ENCODE peak calls at places on chromosomes 13 and 19, in nine cellular contexts. One of them, this sample, is unnamed. For H3K36me3 and H3K4me1, the result is how much of the 10 kb centered on the place peaks cover.

GRCh38 chr19:38932425-38933179 is 1.9 kb downstream of the MRPS12 start:
- DNase-seq in tibial nerve: no peak
- DNase-seq in naive thymus-derived CD4-positive, alpha-beta T cell: peak
- DNase-seq in ascending aorta: no peak
- DNase-seq in upper lobe of left lung: peak
- DNase-seq in CD8-positive, alpha-beta T cell: no peak
- DNase-seq in HepG2: peak
- DNase-seq in cardiac muscle cell: peak
- DNase-seq in mucosa of descending colon: peak
- DNase-seq in this sample: no peak

GRCh38 chr13:36840718-36841250 is 21.8 kb downstream of the RFXAP start:
- DNase-seq in cardiac muscle cell: no peak
- DNase-seq in HepG2: no peak
- DNase-seq in naive thymus-derived CD4-positive, alpha-beta T cell: no peak
- DNase-seq in upper lobe of left lung: no peak
- DNase-seq in tibial nerve: no peak
- DNase-seq in mucosa of descending colon: no peak
- DNase-seq in CD8-positive, alpha-beta T cell: no peak
- DNase-seq in ascending aorta: no peak
- DNase-seq in this sample: no peak

GRCh38 chr13:42762917-42763316 is 18.5 kb upstream of the FAM216B start:
- DNase-seq in cardiac muscle cell: peak
- DNase-seq in tibial nerve: no peak
- DNase-seq in CD8-positive, alpha-beta T cell: no peak
- DNase-seq in HepG2: no peak
- DNase-seq in ascending aorta: no peak
- DNase-seq in mucosa of descending colon: no peak
- DNase-seq in naive thymus-derived CD4-positive, alpha-beta T cell: no peak
- DNase-seq in upper lobe of left lung: no peak
- DNase-seq in this sample: no peak

GRCh38 chr13:106318941-106319411 is 216.5 kb downstream of the EFNB2 start:
- DNase-seq in CD8-positive, alpha-beta T cell: no peak
- DNase-seq in cardiac muscle cell: peak
- DNase-seq in mucosa of descending colon: no peak
- DNase-seq in naive thymus-derived CD4-positive, alpha-beta T cell: no peak
- DNase-seq in ascending aorta: no peak
- DNase-seq in tibial nerve: no peak
- DNase-seq in HepG2: no peak
- DNase-seq in upper lobe of left lung: no peak
- DNase-seq in this sample: no peak

GRCh38 chr13:31433201-31433600 is 233.4 kb downstream of the B3GLCT start:
- DNase-seq in cardiac muscle cell: no peak
- DNase-seq in ascending aorta: no peak
- DNase-seq in CD8-positive, alpha-beta T cell: no peak
- DNase-seq in mucosa of descending colon: no peak
- DNase-seq in upper lobe of left lung: no peak
- DNase-seq in HepG2: no peak
- DNase-seq in tibial nerve: no peak
- DNase-seq in naive thymus-derived CD4-positive, alpha-beta T cell: no peak
- DNase-seq in this sample: no peak

GRCh38 chr19:9128171-9128570 is 1.4 kb upstream of the OR7G3 start:
- DNase-seq in CD8-positive, alpha-beta T cell: no peak
- DNase-seq in cardiac muscle cell: peak
- DNase-seq in ascending aorta: no peak
- DNase-seq in tibial nerve: no peak
- DNase-seq in naive thymus-derived CD4-positive, alpha-beta T cell: no peak
- DNase-seq in mucosa of descending colon: no peak
- DNase-seq in upper lobe of left lung: no peak
- DNase-seq in HepG2: no peak
- DNase-seq in this sample: no peak

GRCh38 chr13:102003848-102004570 is 397.8 kb downstream of the FGF14 start:
- DNase-seq in CD8-positive, alpha-beta T cell: no peak
- DNase-seq in HepG2: no peak
- DNase-seq in mucosa of descending colon: no peak
- DNase-seq in ascending aorta: no peak
- DNase-seq in naive thymus-derived CD4-positive, alpha-beta T cell: no peak
- DNase-seq in cardiac muscle cell: no peak
- DNase-seq in upper lobe of left lung: no peak
- DNase-seq in tibial nerve: no peak
- DNase-seq in this sample: no peak

GRCh38 chr13:77980592-77980991 is 62.0 kb upstream of the EDNRB start:
- DNase-seq in mucosa of descending colon: no peak
- DNase-seq in CD8-positive, alpha-beta T cell: no peak
- DNase-seq in HepG2: no peak
- DNase-seq in upper lobe of left lung: no peak
- DNase-seq in naive thymus-derived CD4-positive, alpha-beta T cell: no peak
- DNase-seq in tibial nerve: no peak
- DNase-seq in cardiac muscle cell: peak
- DNase-seq in ascending aorta: no peak
- DNase-seq in this sample: no peak

GRCh38 chr19:50723069-50723468 is at the start of gene CLEC11A:
- DNase-seq in tibial nerve: no peak
- DNase-seq in CD8-positive, alpha-beta T cell: no peak
- DNase-seq in naive thymus-derived CD4-positive, alpha-beta T cell: no peak
- DNase-seq in HepG2: no peak
- DNase-seq in ascending aorta: no peak
- DNase-seq in cardiac muscle cell: peak
- DNase-seq in upper lobe of left lung: peak
- DNase-seq in mucosa of descending colon: peak
- DNase-seq in this sample: no peak

GRCh38 chr19:19997656-19998268 is 41.5 kb downstream of the ZNF682 start:
- DNase-seq in upper lobe of left lung: no peak
- DNase-seq in naive thymus-derived CD4-positive, alpha-beta T cell: no peak
- DNase-seq in tibial nerve: no peak
- DNase-seq in ascending aorta: no peak
- DNase-seq in cardiac muscle cell: no peak
- DNase-seq in HepG2: no peak
- DNase-seq in CD8-positive, alpha-beta T cell: no peak
- DNase-seq in mucosa of descending colon: peak
- DNase-seq in this sample: no peak

GRCh38 chr13:48727252-48728011 is 73.7 kb downstream of the CYSLTR2 start:
- DNase-seq in cardiac muscle cell: peak
- DNase-seq in CD8-positive, alpha-beta T cell: no peak
- DNase-seq in tibial nerve: no peak
- DNase-seq in HepG2: no peak
- DNase-seq in ascending aorta: no peak
- DNase-seq in naive thymus-derived CD4-positive, alpha-beta T cell: no peak
- DNase-seq in upper lobe of left lung: no peak
- DNase-seq in mucosa of descending colon: no peak
- DNase-seq in this sample: no peak

GRCh38 chr19:37979547-37980082 is 72.6 kb downstream of the SIPA1L3 start:
- DNase-seq in naive thymus-derived CD4-positive, alpha-beta T cell: no peak
- DNase-seq in upper lobe of left lung: peak
- DNase-seq in HepG2: peak
- DNase-seq in cardiac muscle cell: no peak
- DNase-seq in CD8-positive, alpha-beta T cell: no peak
- DNase-seq in ascending aorta: no peak
- DNase-seq in mucosa of descending colon: peak
- DNase-seq in tibial nerve: no peak
- DNase-seq in this sample: no peak

GRCh38 chr13:41720839-41721561 is 239.9 kb downstream of the VWA8 start:
- DNase-seq in HepG2: no peak
- DNase-seq in cardiac muscle cell: no peak
- DNase-seq in upper lobe of left lung: no peak
- DNase-seq in ascending aorta: no peak
- DNase-seq in naive thymus-derived CD4-positive, alpha-beta T cell: no peak
- DNase-seq in tibial nerve: no peak
- DNase-seq in mucosa of descending colon: no peak
- DNase-seq in CD8-positive, alpha-beta T cell: no peak
- DNase-seq in this sample: no peak

GRCh38 chr19:27744926-27745844 is 1467.8 kb downstream of the UQCRFS1 start:
- DNase-seq in ascending aorta: peak
- DNase-seq in naive thymus-derived CD4-positive, alpha-beta T cell: no peak
- DNase-seq in CD8-positive, alpha-beta T cell: no peak
- DNase-seq in cardiac muscle cell: no peak
- DNase-seq in HepG2: no peak
- DNase-seq in upper lobe of left lung: no peak
- DNase-seq in tibial nerve: no peak
- DNase-seq in mucosa of descending colon: no peak
- DNase-seq in this sample: peak

GRCh38 chr19:6837525-6837924 is 49.9 kb upstream of the ADGRE1 start:
- DNase-seq in mucosa of descending colon: no peak
- DNase-seq in CD8-positive, alpha-beta T cell: no peak
- DNase-seq in HepG2: no peak
- DNase-seq in naive thymus-derived CD4-positive, alpha-beta T cell: no peak
- DNase-seq in cardiac muscle cell: no peak
- DNase-seq in upper lobe of left lung: no peak
- DNase-seq in ascending aorta: no peak
- DNase-seq in tibial nerve: no peak
- DNase-seq in this sample: no peak
- H3K36me3 ChIP-seq in mucosa of descending colon: under half
- H3K36me3 ChIP-seq in CD8-positive, alpha-beta T cell: under half
- H3K36me3 ChIP-seq in HepG2: under half
- H3K36me3 ChIP-seq in naive thymus-derived CD4-positive, alpha-beta T cell: under half
- H3K36me3 ChIP-seq in cardiac muscle cell: under half
- H3K36me3 ChIP-seq in upper lobe of left lung: under half
- H3K36me3 ChIP-seq in ascending aorta: under half
- H3K36me3 ChIP-seq in tibial nerve: under half
- H3K36me3 ChIP-seq in this sample: under half

DNA sequence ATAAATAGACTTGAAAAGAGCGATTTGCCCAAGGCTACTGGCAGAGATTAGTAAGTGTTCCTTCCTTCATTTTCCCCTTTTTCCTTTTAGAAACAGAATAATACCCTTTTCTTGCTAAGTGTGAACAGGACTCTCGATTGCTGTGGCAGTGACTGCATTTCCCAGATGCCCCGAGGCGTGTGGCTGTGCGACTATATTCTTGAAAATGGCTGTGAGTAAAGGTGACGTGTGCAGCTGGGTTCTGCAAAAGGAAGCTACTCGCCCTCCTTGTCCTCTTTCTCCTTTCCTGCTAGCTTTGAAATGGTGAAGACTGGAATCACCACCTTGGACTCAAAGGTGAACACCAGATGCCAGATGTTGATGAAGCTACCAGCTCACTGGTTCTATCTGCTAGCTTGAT is 121.4 kb downstream of the MIPEP start:
- DNase-seq in upper lobe of left lung: no peak
- DNase-seq in cardiac muscle cell: no peak
- DNase-seq in HepG2: no peak
- DNase-seq in tibial nerve: no peak
- DNase-seq in CD8-positive, alpha-beta T cell: no peak
- DNase-seq in naive thymus-derived CD4-positive, alpha-beta T cell: no peak
- DNase-seq in mucosa of descending colon: no peak
- DNase-seq in ascending aorta: no peak
- DNase-seq in this sample: no peak
- H3K4me3 ChIP-seq in upper lobe of left lung: no peak
- H3K4me3 ChIP-seq in cardiac muscle cell: no peak
- H3K4me3 ChIP-seq in HepG2: no peak
- H3K4me3 ChIP-seq in tibial nerve: no peak
- H3K4me3 ChIP-seq in CD8-positive, alpha-beta T cell: no peak
- H3K4me3 ChIP-seq in naive thymus-derived CD4-positive, alpha-beta T cell: no peak
- H3K4me3 ChIP-seq in mucosa of descending colon: no peak
- H3K4me3 ChIP-seq in ascending aorta: no peak
- H3K4me3 ChIP-seq in this sample: no peak

DNA sequence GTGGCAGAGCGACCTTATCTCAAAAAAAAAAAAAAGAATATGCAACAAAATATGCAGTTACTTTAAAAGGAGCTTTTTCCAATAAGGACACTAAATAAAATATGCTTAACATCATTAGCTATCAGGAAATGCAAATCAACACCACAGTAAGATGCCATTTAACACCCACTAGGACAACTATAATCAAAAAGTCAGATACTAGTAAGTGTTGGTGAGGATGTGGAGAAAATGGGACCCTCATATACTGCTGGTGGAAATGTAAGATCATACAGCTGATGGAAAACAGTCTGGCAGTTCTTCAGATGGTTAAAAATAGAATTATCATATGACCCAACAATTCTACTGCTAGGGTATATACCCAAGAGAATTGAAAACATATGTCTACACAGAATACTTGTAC is 24.5 kb upstream of the AKT2 start:
- DNase-seq in naive thymus-derived CD4-positive, alpha-beta T cell: no peak
- DNase-seq in upper lobe of left lung: no peak
- DNase-seq in tibial nerve: no peak
- DNase-seq in cardiac muscle cell: no peak
- DNase-seq in mucosa of descending colon: no peak
- DNase-seq in ascending aorta: no peak
- DNase-seq in CD8-positive, alpha-beta T cell: no peak
- DNase-seq in HepG2: no peak
- DNase-seq in this sample: no peak
- H3K4me1 ChIP-seq in naive thymus-derived CD4-positive, alpha-beta T cell: under half
- H3K4me1 ChIP-seq in upper lobe of left lung: under half
- H3K4me1 ChIP-seq in tibial nerve: under half
- H3K4me1 ChIP-seq in cardiac muscle cell: under half
- H3K4me1 ChIP-seq in mucosa of descending colon: under half
- H3K4me1 ChIP-seq in ascending aorta: under half
- H3K4me1 ChIP-seq in CD8-positive, alpha-beta T cell: under half
- H3K4me1 ChIP-seq in HepG2: under half
- H3K4me1 ChIP-seq in this sample: under half

DNA sequence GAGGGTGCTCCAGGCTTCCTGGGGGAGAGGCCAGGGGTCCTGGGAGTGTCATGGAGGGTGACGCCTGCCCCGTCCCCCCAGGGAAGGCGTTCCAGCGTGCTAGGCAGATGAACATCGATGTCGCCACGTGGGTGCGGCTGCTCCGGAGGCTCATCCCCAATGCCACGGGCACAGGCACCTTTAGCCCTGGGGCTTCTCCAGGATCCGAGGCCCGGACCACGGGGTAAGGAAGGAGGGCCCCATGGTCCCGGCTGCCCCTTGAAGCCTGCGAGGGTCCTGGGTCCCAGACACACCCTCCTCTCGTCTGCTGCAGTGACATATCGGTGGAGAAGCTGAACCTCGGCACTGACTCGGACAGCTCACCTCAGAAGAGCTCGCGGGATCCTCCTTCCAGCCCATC is 11.4 kb downstream of the PTGER1 start:
- DNase-seq in HepG2: no peak
- DNase-seq in ascending aorta: no peak
- DNase-seq in tibial nerve: no peak
- DNase-seq in upper lobe of left lung: no peak
- DNase-seq in CD8-positive, alpha-beta T cell: no peak
- DNase-seq in mucosa of descending colon: no peak
- DNase-seq in cardiac muscle cell: no peak
- DNase-seq in naive thymus-derived CD4-positive, alpha-beta T cell: no peak
- DNase-seq in this sample: no peak
- H3K36me3 ChIP-seq in HepG2: under half
- H3K36me3 ChIP-seq in ascending aorta: half or more
- H3K36me3 ChIP-seq in tibial nerve: under half
- H3K36me3 ChIP-seq in upper lobe of left lung: half or more
- H3K36me3 ChIP-seq in CD8-positive, alpha-beta T cell: under half
- H3K36me3 ChIP-seq in mucosa of descending colon: under half
- H3K36me3 ChIP-seq in cardiac muscle cell: under half
- H3K36me3 ChIP-seq in naive thymus-derived CD4-positive, alpha-beta T cell: under half
- H3K36me3 ChIP-seq in this sample: half or more

GRCh38 chr19:1572795-1573194 is 4.7 kb upstream of the MEX3D start:
- DNase-seq in ascending aorta: no peak
- DNase-seq in cardiac muscle cell: no peak
- DNase-seq in HepG2: no peak
- DNase-seq in CD8-positive, alpha-beta T cell: no peak
- DNase-seq in upper lobe of left lung: no peak
- DNase-seq in naive thymus-derived CD4-positive, alpha-beta T cell: no peak
- DNase-seq in mucosa of descending colon: no peak
- DNase-seq in tibial nerve: no peak
- DNase-seq in this sample: no peak
- H3K4me3 ChIP-seq in ascending aorta: no peak
- H3K4me3 ChIP-seq in cardiac muscle cell: no peak
- H3K4me3 ChIP-seq in HepG2: no peak
- H3K4me3 ChIP-seq in CD8-positive, alpha-beta T cell: no peak
- H3K4me3 ChIP-seq in upper lobe of left lung: no peak
- H3K4me3 ChIP-seq in naive thymus-derived CD4-positive, alpha-beta T cell: no peak
- H3K4me3 ChIP-seq in mucosa of descending colon: no peak
- H3K4me3 ChIP-seq in tibial nerve: no peak
- H3K4me3 ChIP-seq in this sample: no peak

This sample was measured in gastrocnemius medialis.